ENCODE peak calls at places on chromosomes 7 and 10, in ten cellular contexts. J, A, W, Z, M, G, I, Q, F and Y are unnamed samples.

GRCh38 chr7:143352506-143353130 is 9.9 kb downstream of the FAM131B start:
- DNase-seq in F (no peak), A (no peak), M (no peak), W (no peak), Z (no peak), I (no peak), Q (no peak), J (no peak), G (no peak), Y (no peak)

GRCh38 chr10:133467286-133467911 is 13.7 kb downstream of the SCART1 start:
- DNase-seq in J (peak), W (no peak), Z (no peak), M (no peak), Q (no peak), F (no peak), I (no peak), G (no peak), A (no peak), Y (no peak)

GRCh38 chr7:154886591-154886990 is 116.3 kb downstream of the PAXIP1 start:
- DNase-seq in M (no peak), F (no peak), A (no peak), Q (no peak), W (no peak), I (no peak), G (no peak), J (peak), Z (no peak), Y (no peak)

GRCh38 chr7:5692845-5693278 is 88.6 kb downstream of the RNF216 start:
- DNase-seq in I (no peak), F (no peak), J (no peak), W (no peak), Q (no peak), Z (no peak), A (peak), G (no peak), M (peak), Y (no peak)

GRCh38 chr10:5944389-5945202 is 32.7 kb downstream of the IL15RA start:
- DNase-seq in W (peak), M (peak), F (no peak), A (no peak), J (no peak), Q (peak), Z (peak), I (peak), G (no peak), Y (peak)

GRCh38 chr7:101728888-101729883 is 88.2 kb upstream of the CUX1 start:
- DNase-seq in A (no peak), Q (peak), I (peak), J (no peak), G (peak), Z (no peak), W (no peak), M (no peak), F (no peak), Y (no peak)

GRCh38 chr7:70384891-70385290 is 747.1 kb upstream of the GALNT17 start:
- DNase-seq in Q (no peak), W (no peak), M (no peak), J (no peak), Z (no peak), I (no peak), G (no peak), A (no peak), F (no peak), Y (no peak)

GRCh38 chr7:123569352-123569999 is 11.9 kb upstream of the NDUFA5 start:
- DNase-seq in G (no peak), F (no peak), W (no peak), Z (no peak), A (no peak), J (no peak), M (no peak), I (no peak), Q (no peak), Y (no peak)

GRCh38 chr7:127383123-127383835 is 9.2 kb downstream of the ZNF800 start:
- DNase-seq in J (no peak), W (no peak), I (no peak), Z (no peak), M (no peak), G (no peak), F (no peak), Q (no peak), A (no peak), Y (no peak)

GRCh38 chr10:131075218-131075770 is 236.2 kb downstream of the TCERG1L start:
- DNase-seq in W (no peak), I (no peak), F (no peak), Z (peak), Q (no peak), A (no peak), J (peak), G (no peak), M (no peak), Y (no peak)

GRCh38 chr10:119651514-119652327 is 541 bp downstream of the BAG3 start:
- DNase-seq in M (no peak), I (peak), F (no peak), W (no peak), Z (peak), J (peak), A (no peak), Q (peak), G (no peak), Y (no peak)

GRCh38 chr7:22884911-22885823 is 62.5 kb upstream of the TOMM7 start:
- DNase-seq in I (no peak), G (no peak), J (no peak), M (no peak), Z (no peak), F (peak), A (no peak), Q (no peak), W (no peak), Y (no peak)

GRCh38 chr10:80664071-80664680 is 126.5 kb downstream of the SH2D4B start:
- DNase-seq in J (no peak), Q (peak), Z (peak), M (peak), W (peak), I (peak), F (no peak), A (peak), G (peak), Y (peak)

GRCh38 chr10:22992075-22992474 is 64.2 kb downstream of the ARMC3 start:
- DNase-seq in M (no peak), W (no peak), F (no peak), Q (no peak), J (no peak), G (no peak), A (no peak), Z (no peak), I (no peak), Y (no peak)

GRCh38 chr7:96397936-96398596 is 76.2 kb upstream of the SLC25A13 start:
- DNase-seq in W (no peak), G (no peak), Z (no peak), F (no peak), Q (no peak), J (no peak), A (no peak), I (no peak), M (no peak), Y (no peak)

GRCh38 chr10:128859738-128860386 is 607.2 kb upstream of the MGMT start:
- DNase-seq in Z (no peak), G (peak), J (no peak), M (peak), W (no peak), F (no peak), I (peak), A (peak), Q (peak), Y (no peak)

GRCh38 chr7:127578036-127578684 is 7.2 kb downstream of the GCC1 start:
- DNase-seq in Q (no peak), G (peak), Z (no peak), J (no peak), A (peak), W (no peak), F (no peak), M (no peak), I (no peak), Y (no peak)

GRCh38 chr7:142389544-142389943 is 131.7 kb upstream of the PRSS58 start:
- DNase-seq in Q (no peak), G (peak), Z (no peak), J (no peak), M (no peak), A (no peak), F (no peak), I (no peak), W (no peak), Y (no peak)

GRCh38 chr7:77699056-77699455 is 2.8 kb downstream of the RSBN1L start:
- DNase-seq in I (no peak), F (peak), A (peak), J (no peak), W (no peak), G (no peak), Z (no peak), Q (no peak), M (no peak), Y (no peak)

GRCh38 chr7:44141221-44141850 is at the start of gene MYL7:
- DNase-seq in Q (no peak), G (no peak), J (no peak), F (no peak), Z (peak), I (no peak), A (peak), M (no peak), W (peak), Y (no peak)

GRCh38 chr10:98444314-98445006 is 2.3 kb downstream of the HPS1 start:
- DNase-seq in J (no peak), G (no peak), W (no peak), I (no peak), A (no peak), M (no peak), Q (no peak), F (no peak), Z (no peak), Y (no peak)

GRCh38 chr7:134175724-134176350 is 48.7 kb downstream of the LRGUK start:
- DNase-seq in G (no peak), M (no peak), W (no peak), Z (no peak), F (no peak), I (no peak), Q (no peak), J (no peak), A (no peak), Y (no peak)

GRCh38 chr7:117667456-117667855 is 187.6 kb downstream of the CFTR start:
- DNase-seq in Q (no peak), F (no peak), G (no peak), I (no peak), M (no peak), J (no peak), W (no peak), Z (no peak), A (no peak), Y (no peak)

GRCh38 chr10:78557433-78557925 is 511.3 kb upstream of the ZMIZ1 start:
- DNase-seq in I (no peak), A (no peak), Z (no peak), F (no peak), M (no peak), G (no peak), W (no peak), J (no peak), Q (no peak), Y (no peak)

GRCh38 chr7:45015313-45015712 is 15.3 kb downstream of the CCM2 start:
- DNase-seq in F (no peak), M (no peak), Z (peak), J (no peak), Q (no peak), I (no peak), A (no peak), G (peak), W (no peak), Y (no peak)

GRCh38 chr10:60186315-60187071 is 203.2 kb downstream of the ANK3 start:
- DNase-seq in W (no peak), G (no peak), A (no peak), Z (no peak), F (no peak), Q (no peak), I (peak), M (peak), J (no peak), Y (no peak)

GRCh38 chr7:92639213-92639896 is 49.2 kb upstream of the FAM133B start:
- DNase-seq in I (no peak), Q (no peak), F (no peak), G (no peak), A (no peak), M (no peak), J (no peak), W (no peak), Z (no peak), Y (no peak)

DNA sequence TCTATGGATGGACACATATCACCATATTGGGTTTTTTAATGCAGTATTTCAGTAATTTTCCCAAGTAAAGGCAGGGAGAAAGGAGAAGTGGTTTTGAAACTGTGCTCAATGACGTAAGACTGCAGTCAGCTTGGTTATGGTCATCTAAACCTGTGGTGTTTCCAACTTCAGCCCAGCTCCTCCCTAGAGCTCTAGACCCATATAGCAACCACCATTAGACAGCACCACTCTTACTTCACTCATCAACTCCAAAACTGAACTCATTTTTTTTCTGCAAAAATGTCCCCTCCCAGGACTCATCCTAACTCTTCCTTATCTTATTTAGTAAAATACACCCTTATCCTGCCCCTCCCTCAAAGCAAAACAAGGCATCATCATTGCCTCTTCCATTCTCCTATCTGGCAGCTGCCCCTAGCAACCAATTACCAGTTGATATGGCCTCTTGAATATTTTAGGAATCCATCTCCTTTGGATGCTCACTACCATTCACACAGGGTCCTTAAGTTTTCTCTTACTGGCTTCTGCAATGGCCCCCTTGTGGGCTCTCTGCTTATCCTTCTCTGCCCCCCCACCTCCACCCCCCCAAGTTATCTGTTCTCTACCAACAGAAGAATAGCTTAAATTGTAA is 1.5 kb upstream of the RALA start:
- DNase-seq in F (no peak), Q (no peak), A (no peak), I (no peak), Z (no peak), J (no peak), W (no peak), M (no peak), G (no peak), Y (no peak)
- H3K27ac ChIP-seq in F (peak), Q (no peak), A (peak), I (no peak), Z (peak), J (peak), W (no peak), M (peak), G (no peak), Y (no peak)

GRCh38 chr7:147541261-147541660 is 1049.3 kb upstream of the C7orf33 start:
- DNase-seq in G (no peak), Z (no peak), A (no peak), W (no peak), Q (no peak), I (no peak), F (no peak), J (no peak), M (no peak), Y (no peak)

GRCh38 chr7:147539685-147540084 is 1050.9 kb upstream of the C7orf33 start:
- DNase-seq in W (no peak), A (no peak), Q (no peak), F (no peak), J (no peak), I (no peak), Z (no peak), G (no peak), M (no peak), Y (no peak)

GRCh38 chr7:147540743-147541142 is 1049.8 kb upstream of the C7orf33 start:
- DNase-seq in A (no peak), I (no peak), F (no peak), W (no peak), G (no peak), M (no peak), Q (no peak), Z (no peak), J (no peak), Y (no peak)

GRCh38 chr7:147535619-147536200 is 1054.9 kb upstream of the C7orf33 start:
- DNase-seq in F (no peak), M (no peak), W (no peak), Z (no peak), I (no peak), Q (no peak), J (no peak), A (no peak), G (no peak), Y (no peak)
- TF ChIP-seq EP300 in F (no peak), M (no peak), W (no peak), Z (no peak), I (no peak), Q (no peak), J (no peak), A (no peak), G (no peak), Y (no peak)

DNA sequence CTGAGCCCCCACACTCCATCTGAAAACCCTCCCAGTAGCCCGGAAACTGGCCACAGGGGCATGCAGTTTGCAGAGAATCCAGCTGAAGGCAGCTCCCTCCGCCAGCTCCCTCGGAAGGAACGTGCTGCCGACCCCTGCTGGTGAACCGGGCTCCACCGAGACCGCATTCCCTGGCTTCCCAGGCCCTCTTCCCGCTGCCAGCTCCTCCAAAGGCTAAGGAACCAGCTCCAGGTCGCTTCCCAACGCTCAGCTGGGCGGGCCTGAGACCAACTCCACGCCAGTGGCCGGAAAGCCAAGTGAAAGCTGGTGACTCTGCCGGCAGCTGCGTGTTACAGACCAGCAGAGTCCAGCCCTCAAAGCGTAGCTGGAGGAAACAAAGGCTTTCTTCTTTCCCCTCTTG is 35.8 kb downstream of the GPER1 start:
- DNase-seq in Z (peak), J (peak), W (peak), I (peak), G (peak), F (no peak), M (peak), Q (peak), A (peak), Y (peak)
- H3K27ac ChIP-seq in Z (peak), J (peak), W (peak), I (peak), G (no peak), F (no peak), M (no peak), Q (peak), A (no peak), Y (peak)

GRCh38 chr10:61967298-61967697 is 65.8 kb downstream of the ARID5B start:
- DNase-seq in G (no peak), Q (no peak), A (no peak), W (no peak), Z (no peak), J (no peak), M (no peak), I (no peak), F (no peak), Y (no peak)

GRCh38 chr10:61973169-61973568 is 71.7 kb downstream of the ARID5B start:
- DNase-seq in G (no peak), J (no peak), A (no peak), F (no peak), Z (no peak), I (no peak), M (no peak), Q (no peak), W (no peak), Y (no peak)

GRCh38 chr10:61973923-61974322 is 72.4 kb downstream of the ARID5B start:
- DNase-seq in W (no peak), J (no peak), Q (no peak), F (no peak), G (no peak), M (no peak), I (no peak), Z (no peak), A (no peak), Y (no peak)

GRCh38 chr10:61971016-61971350 is 69.5 kb downstream of the ARID5B start:
- DNase-seq in I (no peak), F (no peak), Q (no peak), Z (no peak), G (no peak), M (no peak), W (no peak), J (no peak), A (no peak), Y (no peak)

DNA sequence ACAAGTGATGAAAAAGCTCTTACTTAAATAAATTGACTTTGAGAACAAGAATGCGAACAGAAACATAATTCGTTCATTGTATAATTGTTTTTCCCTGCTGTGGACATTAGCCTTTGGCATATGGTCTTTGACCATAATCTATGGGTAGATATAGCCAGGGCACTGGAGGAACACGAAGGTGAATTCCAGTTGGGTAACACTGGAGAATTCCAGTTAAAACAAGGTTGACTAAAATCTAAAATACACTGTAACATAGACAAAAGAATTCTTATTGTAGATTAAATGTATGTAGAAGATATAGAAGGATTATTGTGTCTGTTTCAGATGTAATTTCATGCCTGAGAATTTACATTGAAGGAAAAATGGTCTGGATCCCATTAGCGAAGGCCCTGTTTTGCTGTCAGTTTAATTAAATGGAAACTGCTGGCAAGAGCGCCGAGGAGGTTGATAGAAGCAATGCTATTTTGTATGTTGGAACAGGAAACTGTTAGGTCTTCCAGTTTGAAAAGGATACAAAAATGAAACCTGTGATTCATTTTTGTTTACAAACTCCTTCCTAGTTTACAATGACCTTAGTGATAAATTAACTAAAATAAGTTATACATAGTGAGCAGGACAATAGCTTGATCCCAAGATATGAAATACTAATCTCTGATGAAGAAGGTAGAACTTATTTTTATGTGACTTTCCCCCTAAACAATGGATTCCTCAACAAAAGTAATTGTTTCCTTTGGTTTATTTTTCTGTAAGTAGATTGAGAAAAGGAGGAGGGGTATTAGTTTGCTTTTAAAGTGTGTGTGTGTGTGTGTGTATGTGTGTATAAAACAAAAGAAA is 68.9 kb downstream of the ARID5B start:
- DNase-seq in J (no peak), Z (no peak), A (peak), I (no peak), G (peak), Q (no peak), W (no peak), F (no peak), M (no peak), Y (no peak)
- TF ChIP-seq EP300 in J (no peak), Z (no peak), A (peak), I (no peak), G (no peak), Q (no peak), W (no peak), F (no peak), M (no peak), Y (no peak)

DNA sequence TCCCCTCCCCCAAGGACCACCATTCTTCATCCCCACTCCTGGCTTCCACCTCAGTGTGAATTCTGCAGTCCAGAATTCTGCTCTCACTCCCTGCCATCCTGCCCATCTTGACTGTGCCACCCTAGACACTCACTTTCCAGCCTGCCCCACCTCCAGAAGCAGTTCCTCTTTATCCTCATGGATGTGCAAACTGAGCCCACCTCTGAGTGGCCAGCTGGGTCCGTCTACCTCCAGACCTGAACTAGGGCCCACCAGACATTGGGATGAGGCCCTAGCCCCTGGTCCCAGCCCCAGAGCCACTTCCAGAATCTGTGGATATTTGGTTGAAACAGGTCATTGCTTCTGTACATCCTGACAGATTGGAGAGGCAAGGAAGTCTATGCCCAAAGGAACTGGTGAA is 58.5 kb downstream of the GRID1 start:
- DNase-seq in G (no peak), W (no peak), J (no peak), Z (peak), M (no peak), A (no peak), F (no peak), Q (no peak), I (no peak), Y (no peak)
- H3K27ac ChIP-seq in G (no peak), W (no peak), J (no peak), Z (no peak), M (no peak), A (no peak), F (no peak), Q (no peak), I (no peak), Y (no peak)